ENCODE peak calls at places on chromosomes 2 and 18, in six cellular contexts. Y is activated CD4-positive, alpha-beta T cell treated with anti-CD3 and anti-CD28 coated beads, Interleukin-2, amount 50 U/mL, for 4 hours; Z is stimulated activated CD8-positive, alpha-beta memory T cell treated with anti-CD3 and anti-CD28 coated beads, Interleukin-15, amount 100 ng/mL, for 4 hours; S is fibroblast of the aortic adventitia; W is activated naive CD8-positive, alpha-beta T cell treated with anti-CD3 and anti-CD28 coated beads, Interleukin-2, amount 50 U/mL, for 24 hours; N is HEK293T. G is an unnamed sample.

GRCh38 chr2:88181511-88181910 is 11.4 kb downstream of the THNSL2 start:
- DNase-seq in Y (no peak), Z (no peak), S (peak; percentile 16), W (no peak), N (no peak), G (no peak)

GRCh38 chr2:32161296-32161695 is 4.4 kb upstream of the SLC30A6 start:
- DNase-seq in Y (no peak), Z (no peak), S (no peak), W (no peak), N (no peak), G (no peak)

GRCh38 chr2:85490861-85491763 is 47.9 kb upstream of the MAT2A start:
- DNase-seq in Y (no peak), Z (no peak), S (peak; percentile 16), W (no peak), N (no peak), G (no peak)

GRCh38 chr2:69102234-69102633 is 89.3 kb downstream of the ANTXR1 start:
- DNase-seq in Y (no peak), Z (no peak), S (no peak), W (no peak), N (no peak), G (no peak)

GRCh38 chr2:47272905-47273758 is 118.0 kb upstream of the STPG4 start:
- DNase-seq in Y (no peak), Z (no peak), S (no peak), W (no peak), N (no peak), G (no peak)

GRCh38 chr18:33470229-33470628 is 29.7 kb upstream of the CCDC178 start:
- DNase-seq in Y (no peak), Z (no peak), S (no peak), W (no peak), N (no peak), G (no peak)

GRCh38 chr2:11784747-11785610 is 38.5 kb downstream of the LPIN1 start:
- DNase-seq in Y (peak; percentile 31), Z (peak; percentile 3), S (peak; percentile 63), W (peak; percentile 65), N (peak; percentile 86), G (no peak)

GRCh38 chr2:43175187-43175490 is 51.3 kb downstream of the ZFP36L2 start:
- DNase-seq in Y (no peak), Z (no peak), S (peak; percentile 47), W (no peak), N (no peak), G (no peak)

GRCh38 chr2:239329972-239330572 is 70.7 kb downstream of the HDAC4 start:
- DNase-seq in Y (no peak), Z (no peak), S (no peak), W (no peak), N (no peak), G (no peak)

GRCh38 chr2:64165696-64166095 is 21.5 kb upstream of the PELI1 start:
- DNase-seq in Y (no peak), Z (no peak), S (peak; percentile 51), W (no peak), N (no peak), G (no peak)

GRCh38 chr2:48278590-48278989 is 251.4 kb upstream of the STON1 start:
- DNase-seq in Y (no peak), Z (no peak), S (peak; percentile 2), W (no peak), N (no peak), G (no peak)

GRCh38 chr2:110860620-110861019 is 128.2 kb downstream of the ACOXL start:
- DNase-seq in Y (no peak), Z (no peak), S (no peak), W (no peak), N (no peak), G (no peak)

GRCh38 chr2:178946494-178946893 is 103.4 kb downstream of the CCDC141 start:
- DNase-seq in Y (no peak), Z (no peak), S (no peak), W (no peak), N (no peak), G (no peak)

GRCh38 chr2:150076281-150076680 is 411.2 kb downstream of the RND3 start:
- DNase-seq in Y (no peak), Z (no peak), S (peak; percentile 59), W (no peak), N (no peak), G (no peak)

GRCh38 chr2:136025057-136025973 is 39.9 kb upstream of the DARS1 start:
- DNase-seq in Y (no peak), Z (no peak), S (peak; percentile 29), W (peak; percentile 27), N (peak; percentile 81), G (no peak)

GRCh38 chr2:85111819-85112281 is 21.3 kb upstream of the TCF7L1 start:
- DNase-seq in Y (no peak), Z (no peak), S (peak; percentile 56), W (no peak), N (no peak), G (no peak)

GRCh38 chr18:79251021-79251420 is 144.7 kb upstream of the NFATC1 start:
- DNase-seq in Y (no peak), Z (no peak), S (no peak), W (no peak), N (no peak), G (no peak)

GRCh38 chr18:42525905-42526304 is 570.9 kb downstream of the PIK3C3 start:
- DNase-seq in Y (no peak), Z (no peak), S (no peak), W (no peak), N (no peak), G (no peak)

GRCh38 chr18:76672627-76673026 is 149.7 kb upstream of the ZNF236 start:
- DNase-seq in Y (no peak), Z (no peak), S (peak; percentile 54), W (no peak), N (no peak), G (no peak)

G was measured in ascending aorta.